ENCODE peak calls at places on chromosomes 7 and 10, in nine cellular contexts. B is GM23338; J is NT2/D1; C is ascending aorta; G is PC-3; F is cardiac muscle cell; U is left lung; S is effector memory CD4-positive, alpha-beta T cell; H is mesendoderm. R is an unnamed sample.

GRCh38 chr7:50628469-50629084 is 63.4 kb upstream of the DDC start:
- DNase-seq in B (peak; percentile 73), J (no peak), C (no peak), G (no peak), F (no peak), U (no peak), S (no peak), H (peak; percentile 41), R (no peak)

GRCh38 chr10:110512461-110513187 is 14.9 kb downstream of the DUSP5 start:
- DNase-seq in B (no peak), J (no peak), C (no peak), G (peak; percentile 80), F (peak; percentile 86), U (no peak), S (no peak), H (no peak), R (no peak)

GRCh38 chr10:133124357-133125211 is 35.4 kb upstream of the KNDC1 start:
- DNase-seq in B (peak; percentile 65), J (no peak), C (no peak), G (peak; percentile 41), F (peak; percentile 38), U (peak; percentile 17), S (no peak), H (peak; percentile 29), R (no peak)

GRCh38 chr7:151796091-151796870 is 80.6 kb downstream of the PRKAG2 start:
- DNase-seq in B (no peak), J (no peak), C (peak; percentile 80), G (peak; percentile 90), F (no peak), U (peak; percentile 67), S (no peak), H (no peak), R (no peak)

GRCh38 chr10:53601260-53601875 is 828.8 kb upstream of the MBL2 start:
- DNase-seq in B (peak; percentile 75), J (peak; percentile 9), C (no peak), G (peak; percentile 92), F (peak; percentile 54), U (no peak), S (no peak), H (peak; percentile 60), R (peak; percentile 21)

GRCh38 chr10:90920986-90921643 is at the start of gene ANKRD1:
- DNase-seq in B (peak; percentile 83), J (peak; percentile 85), C (peak; percentile 66), G (peak; percentile 93), F (peak; percentile 66), U (no peak), S (no peak), H (peak; percentile 100), R (no peak)

GRCh38 chr7:128053023-128053422 is 21.8 kb upstream of the LRRC4 start:
- DNase-seq in B (no peak), J (no peak), C (no peak), G (peak; percentile 25), F (peak; percentile 44), U (no peak), S (no peak), H (no peak), R (peak; percentile 20)

GRCh38 chr10:46037107-46037900 is 6.9 kb upstream of the NCOA4 start:
- DNase-seq in B (no peak), J (no peak), C (no peak), G (no peak), F (no peak), U (no peak), S (no peak), H (no peak), R (no peak)

GRCh38 chr10:129089341-129089740 is 377.7 kb upstream of the MGMT start:
- DNase-seq in B (no peak), J (no peak), C (no peak), G (no peak), F (no peak), U (no peak), S (no peak), H (no peak), R (no peak)

GRCh38 chr7:108329514-108329913 is 126.7 kb downstream of the NRCAM start:
- DNase-seq in B (peak; percentile 60), J (no peak), C (no peak), G (no peak), F (no peak), U (no peak), S (no peak), H (no peak), R (no peak)

GRCh38 chr7:140876519-140877248 is 48.0 kb downstream of the BRAF start:
- DNase-seq in B (no peak), J (no peak), C (no peak), G (peak; percentile 75), F (peak; percentile 63), U (no peak), S (no peak), H (no peak), R (peak; percentile 47)

GRCh38 chr7:25771491-25771890 is 380.5 kb upstream of the NFE2L3 start:
- DNase-seq in B (no peak), J (no peak), C (no peak), G (no peak), F (no peak), U (no peak), S (no peak), H (no peak), R (no peak)

GRCh38 chr7:34902181-34902580 is 135.1 kb downstream of the DPY19L1 start:
- DNase-seq in B (no peak), J (no peak), C (no peak), G (no peak), F (no peak), U (no peak), S (no peak), H (no peak), R (no peak)

GRCh38 chr7:134996097-134996550 is 9.8 kb downstream of the AGBL3 start:
- DNase-seq in B (no peak), J (no peak), C (no peak), G (no peak), F (peak; percentile 38), U (no peak), S (no peak), H (no peak), R (no peak)

DNA sequence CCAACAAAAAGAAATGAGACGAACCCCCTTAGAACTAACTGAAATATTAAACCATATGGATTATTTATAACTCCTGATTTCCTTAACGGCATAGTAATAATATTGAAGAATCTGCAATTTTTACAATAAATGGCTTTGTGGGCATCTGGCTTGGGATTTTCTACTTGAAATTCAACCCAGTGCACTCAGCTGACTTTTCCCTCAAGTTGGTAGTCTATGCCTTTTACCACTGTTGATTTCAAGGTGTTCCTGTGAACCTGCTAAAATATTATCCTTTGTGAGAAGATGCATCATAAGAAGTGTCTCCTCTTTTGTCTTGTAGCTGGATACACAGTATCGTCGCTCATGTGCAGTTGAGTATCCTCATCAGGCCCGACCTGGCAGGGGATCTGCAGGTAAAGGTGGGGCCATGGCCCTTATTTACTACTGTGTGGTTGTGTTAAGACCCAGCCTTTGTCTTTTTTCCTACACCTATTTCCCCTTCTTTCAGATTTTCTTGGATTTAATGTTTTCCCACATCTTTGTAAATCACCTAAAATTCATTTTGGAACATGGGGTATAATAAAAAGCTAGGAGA is 8.0 kb downstream of the DNAJC9 start:
- DNase-seq in B (no peak), J (no peak), C (no peak), G (no peak), F (no peak), U (no peak), S (no peak), H (no peak), R (no peak)
- H3K36me3 ChIP-seq in B (peaks cover 47% of the 10 kb centered on the region), J (peaks cover 86% of the 10 kb centered on the region), C (peaks cover 69% of the 10 kb centered on the region), G (peaks cover 90% of the 10 kb centered on the region), F (peaks cover 43% of the 10 kb centered on the region), U (peaks cover 88% of the 10 kb centered on the region), S (peaks cover 42% of the 10 kb centered on the region), H (peaks cover 1% of the 10 kb centered on the region), R (peaks cover 49% of the 10 kb centered on the region)

GRCh38 chr10:102631525-102632393 is 12.5 kb upstream of the TRIM8 start:
- DNase-seq in B (no peak), J (no peak), C (no peak), G (no peak), F (no peak), U (no peak), S (no peak), H (no peak), R (no peak)
- H3K4me1 ChIP-seq in B (peaks cover 53% of the 10 kb centered on the region), J (peaks cover 36% of the 10 kb centered on the region), C (peaks cover 62% of the 10 kb centered on the region), G (peaks cover 72% of the 10 kb centered on the region), F (peaks cover 75% of the 10 kb centered on the region), U (peaks cover 52% of the 10 kb centered on the region), S (peaks cover 36% of the 10 kb centered on the region), H (peaks cover 24% of the 10 kb centered on the region), R (peaks cover 38% of the 10 kb centered on the region)

DNA sequence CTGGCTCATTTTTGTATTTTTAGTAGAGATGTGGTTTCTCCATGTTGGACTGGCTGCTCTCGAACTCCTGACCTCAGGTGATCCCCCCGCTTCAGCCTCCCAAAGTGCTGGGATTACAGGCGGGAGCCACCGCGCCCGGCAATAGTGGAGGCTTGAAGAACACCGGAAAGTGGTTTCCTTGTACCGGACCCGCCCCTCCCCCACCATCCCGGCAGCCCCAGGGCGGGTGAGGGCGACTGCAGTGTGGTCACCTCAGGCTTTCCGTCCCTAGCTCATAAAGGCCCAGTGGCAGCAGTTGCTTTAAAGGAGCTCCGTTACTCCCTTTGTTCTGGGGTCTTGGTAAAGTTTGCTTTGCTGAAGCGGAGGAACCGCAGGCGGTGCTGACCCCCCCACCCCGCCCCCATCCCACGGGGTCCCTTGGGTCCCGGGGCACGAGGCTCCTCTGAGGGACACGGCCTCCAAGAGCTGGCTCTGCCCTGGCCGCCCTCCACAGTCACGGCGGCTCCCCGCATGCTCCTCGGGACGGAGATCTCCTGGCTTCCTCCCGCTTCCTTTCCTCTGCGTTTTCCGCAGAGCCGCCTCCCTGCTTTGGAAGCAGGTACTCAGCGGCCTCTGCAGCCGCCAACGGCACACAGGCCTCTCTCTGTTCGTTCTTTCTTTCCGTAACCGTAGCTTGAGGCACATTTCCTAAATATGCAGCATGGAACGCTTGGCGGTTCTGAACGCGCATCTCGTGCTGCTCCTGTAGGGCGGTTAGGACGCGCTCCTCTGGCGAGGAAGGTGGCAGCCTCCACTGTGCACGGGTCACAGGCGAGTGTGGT is 77.3 kb downstream of the DNAJB6 start:
- DNase-seq in B (no peak), J (no peak), C (no peak), G (no peak), F (no peak), U (no peak), S (no peak), H (no peak), R (no peak)
- H3K36me3 ChIP-seq in B (peaks cover 22% of the 10 kb centered on the region), J (peaks cover 39% of the 10 kb centered on the region), C (peaks cover 71% of the 10 kb centered on the region), G (peaks cover 20% of the 10 kb centered on the region), F (peaks cover 7% of the 10 kb centered on the region), U (peaks cover 96% of the 10 kb centered on the region), S (peaks cover 19% of the 10 kb centered on the region), H (peaks cover 9% of the 10 kb centered on the region), R (peaks cover 16% of the 10 kb centered on the region)

GRCh38 chr10:103818765-103819374 is 36.5 kb downstream of the SH3PXD2A start:
- DNase-seq in B (no peak), J (no peak), C (no peak), G (no peak), F (no peak), U (no peak), S (no peak), H (no peak), R (no peak)

GRCh38 chr10:103816431-103816830 is 38.9 kb downstream of the SH3PXD2A start:
- DNase-seq in B (no peak), J (no peak), C (no peak), G (peak; percentile 48), F (no peak), U (no peak), S (no peak), H (no peak), R (no peak)

GRCh38 chr10:103814626-103815370 is 40.6 kb downstream of the SH3PXD2A start:
- DNase-seq in B (no peak), J (no peak), C (no peak), G (no peak), F (no peak), U (no peak), S (no peak), H (no peak), R (no peak)

GRCh38 chr10:103820101-103821062 is 35.0 kb downstream of the SH3PXD2A start:
- DNase-seq in B (no peak), J (no peak), C (peak; percentile 85), G (no peak), F (peak; percentile 65), U (no peak), S (no peak), H (no peak), R (no peak)

GRCh38 chr10:103818110-103818509 is 37.3 kb downstream of the SH3PXD2A start:
- DNase-seq in B (no peak), J (no peak), C (no peak), G (no peak), F (no peak), U (peak; percentile 18), S (no peak), H (no peak), R (no peak)
- H3K4me1 ChIP-seq in B (no peaks in the 10 kb centered on the region), J (peaks cover 2% of the 10 kb centered on the region), C (peaks cover 29% of the 10 kb centered on the region), G (no peaks in the 10 kb centered on the region), F (peaks cover 66% of the 10 kb centered on the region), U (peaks cover 11% of the 10 kb centered on the region), S (no peaks in the 10 kb centered on the region), H (peaks cover 11% of the 10 kb centered on the region), R (no peaks in the 10 kb centered on the region)

R was measured in CD4-positive, CD25-positive, alpha-beta regulatory T cell.